ENCODE peak calls at places on chromosomes 5 and 9, in seven cellular contexts. One of them, this sample, is unnamed.

GRCh38 chr5:168661593-168662485 is 82.7 kb upstream of the PANK3 start:
- DNase-seq in NCI-H774: no peak
- DNase-seq in GM13977: no peak
- DNase-seq in NCI-H1930: no peak
- DNase-seq in Peyer's patch: peak; percentile 21
- DNase-seq in iris pigment epithelial cell: no peak
- DNase-seq in T-helper 1 cell: no peak
- DNase-seq in this sample: no peak

GRCh38 chr5:5335708-5336211 is 86.7 kb upstream of the ICE1 start:
- DNase-seq in NCI-H774: no peak
- DNase-seq in GM13977: no peak
- DNase-seq in NCI-H1930: no peak
- DNase-seq in Peyer's patch: no peak
- DNase-seq in iris pigment epithelial cell: peak; percentile 32
- DNase-seq in T-helper 1 cell: no peak
- DNase-seq in this sample: no peak

GRCh38 chr9:84357235-84357634 is 16.7 kb upstream of the SLC28A3 start:
- DNase-seq in NCI-H774: no peak
- DNase-seq in GM13977: no peak
- DNase-seq in NCI-H1930: no peak
- DNase-seq in Peyer's patch: no peak
- DNase-seq in iris pigment epithelial cell: peak; percentile 31
- DNase-seq in T-helper 1 cell: no peak
- DNase-seq in this sample: no peak

GRCh38 chr5:83777856-83778255 is 57.2 kb upstream of the HAPLN1 start:
- DNase-seq in NCI-H774: no peak
- DNase-seq in GM13977: no peak
- DNase-seq in NCI-H1930: no peak
- DNase-seq in Peyer's patch: no peak
- DNase-seq in iris pigment epithelial cell: no peak
- DNase-seq in T-helper 1 cell: no peak
- DNase-seq in this sample: no peak

GRCh38 chr5:72402959-72403628 is 82.9 kb downstream of the PTCD2 start:
- DNase-seq in NCI-H774: no peak
- DNase-seq in GM13977: no peak
- DNase-seq in NCI-H1930: no peak
- DNase-seq in Peyer's patch: no peak
- DNase-seq in iris pigment epithelial cell: peak; percentile 52
- DNase-seq in T-helper 1 cell: no peak
- DNase-seq in this sample: no peak

GRCh38 chr5:122163151-122164069 is 34.1 kb downstream of the ZNF474 start:
- DNase-seq in NCI-H774: no peak
- DNase-seq in GM13977: no peak
- DNase-seq in NCI-H1930: no peak
- DNase-seq in Peyer's patch: no peak
- DNase-seq in iris pigment epithelial cell: peak; percentile 92
- DNase-seq in T-helper 1 cell: no peak
- DNase-seq in this sample: no peak

GRCh38 chr5:123178693-123179092 is 89.7 kb downstream of the PRDM6 start:
- DNase-seq in NCI-H774: peak; percentile 45
- DNase-seq in GM13977: no peak
- DNase-seq in NCI-H1930: no peak
- DNase-seq in Peyer's patch: no peak
- DNase-seq in iris pigment epithelial cell: no peak
- DNase-seq in T-helper 1 cell: no peak
- DNase-seq in this sample: no peak

GRCh38 chr9:133057553-133057952 is 4.2 kb upstream of the CEL start:
- DNase-seq in NCI-H774: no peak
- DNase-seq in GM13977: no peak
- DNase-seq in NCI-H1930: no peak
- DNase-seq in Peyer's patch: no peak
- DNase-seq in iris pigment epithelial cell: no peak
- DNase-seq in T-helper 1 cell: no peak
- DNase-seq in this sample: no peak

GRCh38 chr5:154296525-154297159 is 106.1 kb downstream of the GALNT10 start:
- DNase-seq in NCI-H774: no peak
- DNase-seq in GM13977: no peak
- DNase-seq in NCI-H1930: no peak
- DNase-seq in Peyer's patch: no peak
- DNase-seq in iris pigment epithelial cell: no peak
- DNase-seq in T-helper 1 cell: no peak
- DNase-seq in this sample: no peak

GRCh38 chr5:57749396-57749795 is 266.8 kb upstream of the ACTBL2 start:
- DNase-seq in NCI-H774: no peak
- DNase-seq in GM13977: no peak
- DNase-seq in NCI-H1930: no peak
- DNase-seq in Peyer's patch: no peak
- DNase-seq in iris pigment epithelial cell: no peak
- DNase-seq in T-helper 1 cell: no peak
- DNase-seq in this sample: no peak